ENCODE peak calls at places on chromosome 21, in six cellular contexts. One of them, this sample, is unnamed.

GRCh38 chr21:41228006-41228370 is 60.0 kb downstream of the BACE2 start:
- DNase-seq in pancreas: no peak
- DNase-seq in body of pancreas: no peak
- DNase-seq in choroid plexus epithelial cell: no peak
- DNase-seq in BE2C: no peak
- DNase-seq in GM06990: no peak
- DNase-seq in this sample: no peak

GRCh38 chr21:14707265-14708020 is 161.3 kb upstream of the SAMSN1 start:
- DNase-seq in pancreas: no peak
- DNase-seq in choroid plexus epithelial cell: no peak
- DNase-seq in body of pancreas: no peak
- DNase-seq in BE2C: no peak
- DNase-seq in GM06990: no peak
- DNase-seq in this sample: no peak

GRCh38 chr21:39645331-39645730 is 32.6 kb downstream of the B3GALT5 start:
- DNase-seq in choroid plexus epithelial cell: peak
- DNase-seq in pancreas: no peak
- DNase-seq in GM06990: no peak
- DNase-seq in body of pancreas: no peak
- DNase-seq in BE2C: no peak
- DNase-seq in this sample: no peak

GRCh38 chr21:45220106-45220505 is 67.6 kb downstream of the POFUT2 start:
- DNase-seq in BE2C: no peak
- DNase-seq in pancreas: no peak
- DNase-seq in body of pancreas: no peak
- DNase-seq in choroid plexus epithelial cell: peak
- DNase-seq in GM06990: no peak
- DNase-seq in this sample: no peak

GRCh38 chr21:38853421-38853919 is 47.7 kb downstream of the ETS2 start:
- DNase-seq in choroid plexus epithelial cell: peak
- DNase-seq in pancreas: peak
- DNase-seq in body of pancreas: peak
- DNase-seq in BE2C: peak
- DNase-seq in GM06990: peak
- DNase-seq in this sample: no peak

GRCh38 chr21:44375686-44376320 is 22.4 kb downstream of the TRPM2 start:
- DNase-seq in GM06990: no peak
- DNase-seq in choroid plexus epithelial cell: no peak
- DNase-seq in body of pancreas: no peak
- DNase-seq in BE2C: no peak
- DNase-seq in pancreas: no peak
- DNase-seq in this sample: no peak

GRCh38 chr21:38486221-38486620 is 12.1 kb downstream of the ERG start:
- DNase-seq in body of pancreas: no peak
- DNase-seq in pancreas: no peak
- DNase-seq in choroid plexus epithelial cell: peak
- DNase-seq in BE2C: no peak
- DNase-seq in GM06990: no peak
- DNase-seq in this sample: no peak

GRCh38 chr21:22791986-22792560 is 1793.9 kb downstream of the NCAM2 start:
- DNase-seq in choroid plexus epithelial cell: peak
- DNase-seq in BE2C: peak
- DNase-seq in pancreas: no peak
- DNase-seq in GM06990: no peak
- DNase-seq in body of pancreas: peak
- DNase-seq in this sample: no peak

GRCh38 chr21:38852278-38852677 is 46.5 kb downstream of the ETS2 start:
- DNase-seq in BE2C: no peak
- DNase-seq in body of pancreas: no peak
- DNase-seq in GM06990: no peak
- DNase-seq in pancreas: no peak
- DNase-seq in choroid plexus epithelial cell: peak
- DNase-seq in this sample: no peak

GRCh38 chr21:39924577-39925308 is 57.5 kb downstream of the PCP4 start:
- DNase-seq in choroid plexus epithelial cell: no peak
- DNase-seq in GM06990: no peak
- DNase-seq in BE2C: no peak
- DNase-seq in body of pancreas: peak
- DNase-seq in pancreas: no peak
- DNase-seq in this sample: no peak

GRCh38 chr21:8993943-8994639 is 1527.3 kb upstream of the TPTE start:
- DNase-seq in BE2C: peak
- DNase-seq in pancreas: no peak
- DNase-seq in GM06990: no peak
- DNase-seq in body of pancreas: no peak
- DNase-seq in choroid plexus epithelial cell: no peak
- DNase-seq in this sample: no peak

GRCh38 chr21:40853956-40854688 is 7.2 kb upstream of the DSCAM start:
- DNase-seq in body of pancreas: no peak
- DNase-seq in BE2C: no peak
- DNase-seq in pancreas: no peak
- DNase-seq in GM06990: no peak
- DNase-seq in choroid plexus epithelial cell: no peak
- DNase-seq in this sample: no peak

GRCh38 chr21:45303111-45303615 is 15.5 kb upstream of the POFUT2 start:
- DNase-seq in GM06990: no peak
- DNase-seq in choroid plexus epithelial cell: no peak
- DNase-seq in pancreas: peak
- DNase-seq in body of pancreas: peak
- DNase-seq in BE2C: peak
- DNase-seq in this sample: no peak

GRCh38 chr21:45406801-45407628 is 2.0 kb downstream of the COL18A1 start:
- DNase-seq in body of pancreas: no peak
- DNase-seq in pancreas: peak
- DNase-seq in choroid plexus epithelial cell: peak
- DNase-seq in GM06990: no peak
- DNase-seq in BE2C: no peak
- DNase-seq in this sample: no peak

GRCh38 chr21:44391345-44392091 is 38.1 kb downstream of the TRPM2 start:
- DNase-seq in choroid plexus epithelial cell: no peak
- DNase-seq in pancreas: no peak
- DNase-seq in body of pancreas: no peak
- DNase-seq in BE2C: no peak
- DNase-seq in GM06990: no peak
- DNase-seq in this sample: no peak

GRCh38 chr21:39066829-39067785 is 116.1 kb downstream of the PSMG1 start:
- DNase-seq in pancreas: no peak
- DNase-seq in choroid plexus epithelial cell: peak
- DNase-seq in BE2C: no peak
- DNase-seq in GM06990: no peak
- DNase-seq in body of pancreas: no peak
- DNase-seq in this sample: no peak

GRCh38 chr21:46246345-46246744 is 17.8 kb upstream of the LSS start:
- DNase-seq in GM06990: no peak
- DNase-seq in BE2C: no peak
- DNase-seq in choroid plexus epithelial cell: no peak
- DNase-seq in body of pancreas: no peak
- DNase-seq in pancreas: no peak
- DNase-seq in this sample: no peak

GRCh38 chr21:35619184-35619583 is 441.1 kb downstream of the SETD4 start:
- DNase-seq in pancreas: no peak
- DNase-seq in BE2C: no peak
- DNase-seq in choroid plexus epithelial cell: peak
- DNase-seq in body of pancreas: no peak
- DNase-seq in GM06990: no peak
- DNase-seq in this sample: no peak

GRCh38 chr21:39593522-39593921 is 19.2 kb upstream of the B3GALT5 start:
- DNase-seq in GM06990: no peak
- DNase-seq in BE2C: no peak
- DNase-seq in pancreas: no peak
- DNase-seq in body of pancreas: no peak
- DNase-seq in choroid plexus epithelial cell: no peak
- DNase-seq in this sample: no peak

GRCh38 chr21:34796518-34797201 is 127.9 kb downstream of the CLIC6 start:
- DNase-seq in BE2C: no peak
- DNase-seq in pancreas: no peak
- DNase-seq in body of pancreas: no peak
- DNase-seq in choroid plexus epithelial cell: no peak
- DNase-seq in GM06990: no peak
- DNase-seq in this sample: no peak

GRCh38 chr21:41612674-41613250 is 104.8 kb upstream of the TMPRSS2 start:
- DNase-seq in BE2C: peak
- DNase-seq in choroid plexus epithelial cell: peak
- DNase-seq in pancreas: peak
- DNase-seq in GM06990: no peak
- DNase-seq in body of pancreas: peak
- DNase-seq in this sample: no peak

GRCh38 chr21:24045775-24046215 is 1561.5 kb downstream of the MRPL39 start:
- DNase-seq in GM06990: no peak
- DNase-seq in BE2C: peak
- DNase-seq in body of pancreas: peak
- DNase-seq in pancreas: peak
- DNase-seq in choroid plexus epithelial cell: peak
- DNase-seq in this sample: no peak

GRCh38 chr21:46456750-46457149 is 1.9 kb upstream of the DIP2A start:
- DNase-seq in BE2C: no peak
- DNase-seq in pancreas: no peak
- DNase-seq in GM06990: no peak
- DNase-seq in choroid plexus epithelial cell: no peak
- DNase-seq in body of pancreas: no peak
- DNase-seq in this sample: no peak

GRCh38 chr21:25496825-25497482 is 110.3 kb downstream of the MRPL39 start:
- DNase-seq in pancreas: no peak
- DNase-seq in choroid plexus epithelial cell: no peak
- DNase-seq in BE2C: no peak
- DNase-seq in body of pancreas: no peak
- DNase-seq in GM06990: peak
- DNase-seq in this sample: no peak

GRCh38 chr21:38751379-38752050 is 54.2 kb upstream of the ETS2 start:
- DNase-seq in choroid plexus epithelial cell: peak
- DNase-seq in pancreas: no peak
- DNase-seq in GM06990: no peak
- DNase-seq in BE2C: no peak
- DNase-seq in body of pancreas: no peak
- DNase-seq in this sample: no peak

GRCh38 chr21:45405819-45406762 is 1.1 kb downstream of the COL18A1 start:
- DNase-seq in body of pancreas: peak
- DNase-seq in choroid plexus epithelial cell: peak
- DNase-seq in GM06990: no peak
- DNase-seq in BE2C: no peak
- DNase-seq in pancreas: peak
- DNase-seq in this sample: no peak

GRCh38 chr21:45939521-45940045 is 42.0 kb upstream of the COL6A1 start:
- DNase-seq in BE2C: no peak
- DNase-seq in pancreas: no peak
- DNase-seq in choroid plexus epithelial cell: no peak
- DNase-seq in body of pancreas: no peak
- DNase-seq in GM06990: no peak
- DNase-seq in this sample: no peak

GRCh38 chr21:44540741-44541288 is 820 bp upstream of the KRTAP10-1 start:
- DNase-seq in pancreas: no peak
- DNase-seq in body of pancreas: no peak
- DNase-seq in choroid plexus epithelial cell: no peak
- DNase-seq in BE2C: no peak
- DNase-seq in GM06990: no peak
- DNase-seq in this sample: no peak

GRCh38 chr21:38984982-38985422 is 179.3 kb downstream of the ETS2 start:
- DNase-seq in pancreas: no peak
- DNase-seq in choroid plexus epithelial cell: peak
- DNase-seq in GM06990: no peak
- DNase-seq in body of pancreas: no peak
- DNase-seq in BE2C: peak
- DNase-seq in this sample: no peak

GRCh38 chr21:35563885-35564451 is 496.4 kb downstream of the SETD4 start:
- DNase-seq in pancreas: no peak
- DNase-seq in choroid plexus epithelial cell: peak
- DNase-seq in GM06990: no peak
- DNase-seq in body of pancreas: peak
- DNase-seq in BE2C: no peak
- DNase-seq in this sample: no peak

GRCh38 chr21:45994738-45995685 is 13.4 kb downstream of the COL6A1 start:
- DNase-seq in GM06990: no peak
- DNase-seq in BE2C: no peak
- DNase-seq in pancreas: peak
- DNase-seq in choroid plexus epithelial cell: no peak
- DNase-seq in body of pancreas: no peak
- DNase-seq in this sample: no peak

GRCh38 chr21:45385549-45386050 is 19.4 kb upstream of the COL18A1 start:
- DNase-seq in choroid plexus epithelial cell: no peak
- DNase-seq in GM06990: no peak
- DNase-seq in BE2C: peak
- DNase-seq in body of pancreas: peak
- DNase-seq in pancreas: peak
- DNase-seq in this sample: no peak

GRCh38 chr21:44012474-44013379 is 618 bp downstream of the TRAPPC10 start:
- DNase-seq in GM06990: peak
- DNase-seq in body of pancreas: peak
- DNase-seq in BE2C: peak
- DNase-seq in choroid plexus epithelial cell: peak
- DNase-seq in pancreas: peak
- DNase-seq in this sample: peak

GRCh38 chr21:27362249-27362648 is 395.4 kb upstream of the ADAMTS5 start:
- DNase-seq in body of pancreas: no peak
- DNase-seq in pancreas: no peak
- DNase-seq in choroid plexus epithelial cell: peak
- DNase-seq in GM06990: no peak
- DNase-seq in BE2C: no peak
- DNase-seq in this sample: no peak
- TF ChIP-seq CTCF in body of pancreas: no peak
- TF ChIP-seq CTCF in pancreas: no peak
- TF ChIP-seq CTCF in choroid plexus epithelial cell: peak
- TF ChIP-seq CTCF in GM06990: no peak
- TF ChIP-seq CTCF in BE2C: peak
- TF ChIP-seq CTCF in this sample: no peak

GRCh38 chr21:42652527-42653491 is 612 bp upstream of the PDE9A start:
- DNase-seq in body of pancreas: peak
- DNase-seq in pancreas: peak
- DNase-seq in BE2C: peak
- DNase-seq in GM06990: no peak
- DNase-seq in choroid plexus epithelial cell: peak
- DNase-seq in this sample: no peak
- TF ChIP-seq CTCF in body of pancreas: peak
- TF ChIP-seq CTCF in pancreas: peak
- TF ChIP-seq CTCF in BE2C: peak
- TF ChIP-seq CTCF in GM06990: no peak
- TF ChIP-seq CTCF in choroid plexus epithelial cell: peak
- TF ChIP-seq CTCF in this sample: no peak

DNA sequence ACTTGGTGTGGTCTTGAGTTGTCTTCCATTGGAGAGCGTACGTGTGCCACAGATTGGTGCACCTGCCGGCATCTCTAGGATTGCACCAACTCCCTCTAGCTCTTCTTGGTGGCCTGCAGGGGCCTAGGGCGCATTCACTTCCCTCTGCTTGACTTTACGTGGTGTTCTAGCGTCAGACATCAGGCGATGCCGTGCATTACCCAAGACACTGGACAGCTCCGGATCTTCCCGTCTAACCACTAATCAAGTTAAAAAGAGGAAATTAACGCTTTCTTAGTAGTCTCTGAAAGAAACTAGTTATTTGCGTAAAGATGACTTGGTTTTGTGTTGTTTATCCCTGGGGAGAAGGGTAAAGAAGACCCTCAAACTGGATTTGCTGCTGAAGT is 510 bp upstream of the IL10RB start:
- DNase-seq in body of pancreas: no peak
- DNase-seq in BE2C: no peak
- DNase-seq in pancreas: no peak
- DNase-seq in choroid plexus epithelial cell: peak
- DNase-seq in GM06990: peak
- DNase-seq in this sample: peak
- TF ChIP-seq CTCF in body of pancreas: no peak
- TF ChIP-seq CTCF in BE2C: no peak
- TF ChIP-seq CTCF in pancreas: no peak
- TF ChIP-seq CTCF in choroid plexus epithelial cell: no peak
- TF ChIP-seq CTCF in GM06990: no peak
- TF ChIP-seq CTCF in this sample: no peak

GRCh38 chr21:16002872-16003466 is 273.2 kb downstream of the USP25 start:
- DNase-seq in GM06990: no peak
- DNase-seq in body of pancreas: no peak
- DNase-seq in choroid plexus epithelial cell: peak
- DNase-seq in BE2C: no peak
- DNase-seq in pancreas: no peak
- DNase-seq in this sample: no peak
- TF ChIP-seq CTCF in GM06990: no peak
- TF ChIP-seq CTCF in body of pancreas: no peak
- TF ChIP-seq CTCF in choroid plexus epithelial cell: peak
- TF ChIP-seq CTCF in BE2C: peak
- TF ChIP-seq CTCF in pancreas: no peak
- TF ChIP-seq CTCF in this sample: no peak